ENCODE peak calls at places on chromosomes 1 and 21, in five cellular contexts. One of them, this sample, is unnamed.

GRCh38 chr1:203360772-203361171 is 9.8 kb upstream of the FMOD start:
- DNase-seq in heart right ventricle: no peak
- DNase-seq in esophagus squamous epithelium: no peak
- DNase-seq in SK-N-SH: peak; percentile 52
- DNase-seq in kidney: no peak
- DNase-seq in this sample: no peak

GRCh38 chr1:38846210-38846609 is 13.4 kb downstream of the RRAGC start:
- DNase-seq in kidney: no peak
- DNase-seq in heart right ventricle: no peak
- DNase-seq in SK-N-SH: no peak
- DNase-seq in esophagus squamous epithelium: no peak
- DNase-seq in this sample: no peak

GRCh38 chr1:73943270-73943669 is 254.7 kb downstream of the LRRIQ3 start:
- DNase-seq in kidney: no peak
- DNase-seq in heart right ventricle: no peak
- DNase-seq in SK-N-SH: no peak
- DNase-seq in esophagus squamous epithelium: no peak
- DNase-seq in this sample: no peak

GRCh38 chr1:228454238-228454637 is 32.9 kb upstream of the RNF187 start:
- DNase-seq in esophagus squamous epithelium: no peak
- DNase-seq in heart right ventricle: no peak
- DNase-seq in SK-N-SH: no peak
- DNase-seq in kidney: no peak
- DNase-seq in this sample: no peak

GRCh38 chr21:36487641-36488307 is 7.9 kb upstream of the CLDN14 start:
- DNase-seq in kidney: no peak
- DNase-seq in esophagus squamous epithelium: no peak
- DNase-seq in SK-N-SH: no peak
- DNase-seq in heart right ventricle: no peak
- DNase-seq in this sample: no peak

GRCh38 chr1:8154621-8155052 is 128.5 kb upstream of the ERRFI1 start:
- DNase-seq in SK-N-SH: no peak
- DNase-seq in esophagus squamous epithelium: no peak
- DNase-seq in heart right ventricle: no peak
- DNase-seq in kidney: no peak
- DNase-seq in this sample: no peak

GRCh38 chr1:170318141-170318540 is 172.4 kb downstream of the NTMT2 start:
- DNase-seq in esophagus squamous epithelium: no peak
- DNase-seq in heart right ventricle: no peak
- DNase-seq in kidney: no peak
- DNase-seq in SK-N-SH: no peak
- DNase-seq in this sample: no peak

GRCh38 chr1:208526726-208527125 is 282.5 kb upstream of the PLXNA2 start:
- DNase-seq in SK-N-SH: no peak
- DNase-seq in kidney: no peak
- DNase-seq in heart right ventricle: no peak
- DNase-seq in esophagus squamous epithelium: no peak
- DNase-seq in this sample: no peak

GRCh38 chr1:51671527-51672325 is 54.8 kb downstream of the OSBPL9 start:
- DNase-seq in SK-N-SH: peak; percentile 16
- DNase-seq in kidney: no peak
- DNase-seq in esophagus squamous epithelium: no peak
- DNase-seq in heart right ventricle: no peak
- DNase-seq in this sample: no peak

DNA sequence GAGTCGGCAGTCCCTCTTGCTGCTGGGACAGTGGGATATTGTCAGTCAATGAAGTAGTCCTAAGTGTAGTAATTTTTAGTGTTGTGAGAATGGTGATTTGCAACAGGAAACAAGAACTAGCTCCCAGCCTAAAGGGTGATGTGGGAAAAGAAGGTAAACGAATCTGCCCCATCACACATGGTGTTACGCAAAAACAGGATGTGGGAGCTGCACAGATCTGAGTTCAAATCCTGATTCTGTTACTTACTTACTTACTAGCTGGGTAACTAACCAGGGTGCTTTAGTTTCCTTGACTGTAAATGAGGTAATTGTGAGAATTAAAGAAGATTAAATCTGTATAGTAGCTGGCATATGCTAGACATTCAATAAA is 22.3 kb downstream of the NAV1 start:
- DNase-seq in heart right ventricle: no peak
- DNase-seq in kidney: no peak
- DNase-seq in esophagus squamous epithelium: no peak
- DNase-seq in SK-N-SH: no peak
- DNase-seq in this sample: no peak
- H3K4me1 ChIP-seq in heart right ventricle: peaks cover 11% of the 10 kb centered on the region
- H3K4me1 ChIP-seq in kidney: no peaks in the 10 kb centered on the region
- H3K4me1 ChIP-seq in esophagus squamous epithelium: no peaks in the 10 kb centered on the region
- H3K4me1 ChIP-seq in SK-N-SH: peaks cover 58% of the 10 kb centered on the region
- H3K4me1 ChIP-seq in this sample: peaks cover 40% of the 10 kb centered on the region

GRCh38 chr1:66867501-66867900 is 57.2 kb downstream of the DNAI4 start:
- DNase-seq in SK-N-SH: no peak
- DNase-seq in heart right ventricle: no peak
- DNase-seq in esophagus squamous epithelium: no peak
- DNase-seq in kidney: no peak
- DNase-seq in this sample: no peak
- H3K27ac ChIP-seq in SK-N-SH: no peak overlapping the region
- H3K27ac ChIP-seq in heart right ventricle: no peak overlapping the region
- H3K27ac ChIP-seq in esophagus squamous epithelium: no peak overlapping the region
- H3K27ac ChIP-seq in kidney: no peak overlapping the region
- H3K27ac ChIP-seq in this sample: no peak overlapping the region

GRCh38 chr1:63940440-63940839 is 166.6 kb downstream of the ROR1 start:
- DNase-seq in SK-N-SH: no peak
- DNase-seq in esophagus squamous epithelium: no peak
- DNase-seq in heart right ventricle: no peak
- DNase-seq in kidney: no peak
- DNase-seq in this sample: no peak
- H3K4me1 ChIP-seq in SK-N-SH: peaks cover 11% of the 10 kb centered on the region
- H3K4me1 ChIP-seq in esophagus squamous epithelium: no peaks in the 10 kb centered on the region
- H3K4me1 ChIP-seq in heart right ventricle: peaks cover 5% of the 10 kb centered on the region
- H3K4me1 ChIP-seq in kidney: no peaks in the 10 kb centered on the region
- H3K4me1 ChIP-seq in this sample: no peaks in the 10 kb centered on the region

DNA sequence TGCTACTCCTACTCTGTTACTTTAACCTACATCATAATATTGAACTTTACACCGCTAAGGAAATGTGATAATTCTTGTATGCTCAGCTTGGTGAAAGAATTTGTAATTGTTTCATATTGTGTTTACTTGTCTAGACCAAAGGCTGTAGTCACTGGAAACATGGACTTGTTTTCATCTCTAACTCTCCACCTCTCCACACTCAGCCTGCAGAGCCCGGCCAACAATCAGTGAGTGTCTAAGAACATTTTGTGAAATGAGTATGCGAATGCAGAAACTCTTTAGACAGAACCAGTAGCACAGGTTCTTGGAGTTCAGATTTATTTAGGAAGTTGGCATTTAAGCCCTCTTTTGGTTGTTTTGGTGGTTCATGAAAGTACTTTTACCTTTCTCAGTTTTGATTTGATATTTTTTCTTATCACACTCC is 3.2 kb upstream of the RWDD3 start:
- DNase-seq in heart right ventricle: peak; percentile 30
- DNase-seq in SK-N-SH: no peak
- DNase-seq in kidney: no peak
- DNase-seq in esophagus squamous epithelium: no peak
- DNase-seq in this sample: no peak
- H3K27ac ChIP-seq in heart right ventricle: peak overlapping the region; percentile 94
- H3K27ac ChIP-seq in SK-N-SH: no peak overlapping the region
- H3K27ac ChIP-seq in kidney: no peak overlapping the region
- H3K27ac ChIP-seq in esophagus squamous epithelium: no peak overlapping the region
- H3K27ac ChIP-seq in this sample: no peak overlapping the region

GRCh38 chr1:230109066-230109465 is 42.0 kb downstream of the GALNT2 start:
- DNase-seq in SK-N-SH: no peak
- DNase-seq in heart right ventricle: no peak
- DNase-seq in esophagus squamous epithelium: no peak
- DNase-seq in kidney: no peak
- DNase-seq in this sample: no peak
- H3K4me1 ChIP-seq in SK-N-SH: peaks cover 76% of the 10 kb centered on the region
- H3K4me1 ChIP-seq in heart right ventricle: peaks cover 8% of the 10 kb centered on the region
- H3K4me1 ChIP-seq in esophagus squamous epithelium: peaks cover 42% of the 10 kb centered on the region
- H3K4me1 ChIP-seq in kidney: peaks cover 28% of the 10 kb centered on the region
- H3K4me1 ChIP-seq in this sample: peaks cover 37% of the 10 kb centered on the region

GRCh38 chr21:29307718-29308455 is 9.2 kb downstream of the BACH1 start:
- DNase-seq in heart right ventricle: no peak
- DNase-seq in esophagus squamous epithelium: no peak
- DNase-seq in kidney: no peak
- DNase-seq in SK-N-SH: no peak
- DNase-seq in this sample: no peak

GRCh38 chr21:29305561-29305960 is 6.8 kb downstream of the BACH1 start:
- DNase-seq in SK-N-SH: no peak
- DNase-seq in esophagus squamous epithelium: no peak
- DNase-seq in kidney: no peak
- DNase-seq in heart right ventricle: no peak
- DNase-seq in this sample: no peak

GRCh38 chr21:29306920-29307319 is 8.2 kb downstream of the BACH1 start:
- DNase-seq in heart right ventricle: no peak
- DNase-seq in kidney: no peak
- DNase-seq in SK-N-SH: no peak
- DNase-seq in esophagus squamous epithelium: no peak
- DNase-seq in this sample: no peak

GRCh38 chr21:29309703-29310102 is 11.0 kb downstream of the BACH1 start:
- DNase-seq in SK-N-SH: no peak
- DNase-seq in heart right ventricle: no peak
- DNase-seq in esophagus squamous epithelium: no peak
- DNase-seq in kidney: no peak
- DNase-seq in this sample: no peak

DNA sequence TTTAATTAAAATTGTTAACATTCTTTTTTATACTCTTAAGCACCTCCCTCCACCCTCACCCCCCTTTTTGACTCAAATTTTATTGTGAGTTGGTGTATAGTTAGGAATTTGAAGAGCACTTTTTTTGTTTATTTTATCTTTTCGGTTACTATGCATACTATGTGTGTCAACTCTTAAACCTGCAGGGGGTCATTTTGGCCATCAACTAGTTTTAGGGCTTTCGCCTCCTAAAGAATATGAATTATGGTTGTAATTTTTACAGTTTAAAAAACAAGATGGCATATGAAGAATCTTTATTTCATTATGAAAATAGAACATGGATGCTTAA is 9.7 kb downstream of the BACH1 start:
- DNase-seq in esophagus squamous epithelium: no peak
- DNase-seq in heart right ventricle: no peak
- DNase-seq in SK-N-SH: no peak
- DNase-seq in kidney: no peak
- DNase-seq in this sample: no peak
- H3K27ac ChIP-seq in esophagus squamous epithelium: no peak overlapping the region
- H3K27ac ChIP-seq in heart right ventricle: no peak overlapping the region
- H3K27ac ChIP-seq in SK-N-SH: no peak overlapping the region
- H3K27ac ChIP-seq in kidney: no peak overlapping the region
- H3K27ac ChIP-seq in this sample: no peak overlapping the region

DNA sequence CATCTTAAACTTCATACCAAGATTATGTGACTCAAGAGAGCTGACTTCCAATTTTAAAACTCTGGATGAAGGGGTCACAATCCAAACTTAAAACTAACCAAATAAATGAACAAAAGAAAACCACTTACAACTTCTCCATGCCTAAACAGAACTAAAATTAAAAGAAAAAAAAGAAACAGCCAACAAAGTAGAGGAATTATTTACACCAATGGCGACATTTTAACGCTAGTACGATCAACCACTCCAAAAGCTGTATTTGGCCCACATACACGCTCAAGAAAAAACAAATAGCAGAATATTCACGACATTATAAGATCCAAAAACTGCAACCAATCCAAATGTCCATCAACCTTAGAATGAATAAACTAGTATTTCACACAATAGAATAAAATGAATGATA is 42.4 kb downstream of the ENAH start:
- DNase-seq in heart right ventricle: no peak
- DNase-seq in SK-N-SH: no peak
- DNase-seq in kidney: no peak
- DNase-seq in esophagus squamous epithelium: no peak
- DNase-seq in this sample: no peak
- H3K4me1 ChIP-seq in heart right ventricle: peaks cover 3% of the 10 kb centered on the region
- H3K4me1 ChIP-seq in SK-N-SH: peaks cover 14% of the 10 kb centered on the region
- H3K4me1 ChIP-seq in kidney: no peaks in the 10 kb centered on the region
- H3K4me1 ChIP-seq in esophagus squamous epithelium: no peaks in the 10 kb centered on the region
- H3K4me1 ChIP-seq in this sample: no peaks in the 10 kb centered on the region